ENCODE peak calls at places on chromosomes 11 and 22, in nine cellular contexts. K, E, F, Y, V, A, T, L and B are unnamed samples.

GRCh38 chr22:45120931-45121330 is 42.8 kb upstream of the NUP50 start:
- DNase-seq in T (no peak), E (no peak), Y (peak; percentile 54), K (no peak), L (peak; percentile 72), F (no peak), A (no peak), V (no peak), B (no peak)

GRCh38 chr11:68549789-68550484 is 89.4 kb downstream of the PPP6R3 start:
- DNase-seq in A (no peak), V (no peak), T (no peak), Y (no peak), E (no peak), K (no peak), L (no peak), F (peak; percentile 55), B (no peak)

GRCh38 chr11:9703280-9703679 is 39.4 kb downstream of the SWAP70 start:
- DNase-seq in F (no peak), A (no peak), K (no peak), L (no peak), T (no peak), Y (no peak), V (no peak), E (peak; percentile 48), B (no peak)

GRCh38 chr22:44292007-44292370 is 20.8 kb downstream of the SHISAL1 start:
- DNase-seq in Y (no peak), V (no peak), T (no peak), L (peak; percentile 23), A (no peak), K (no peak), E (peak; percentile 80), F (no peak), B (no peak)

GRCh38 chr11:68690671-68691401 is 6.5 kb downstream of the GAL start:
- DNase-seq in K (no peak), T (no peak), L (peak; percentile 12), F (peak; percentile 16), Y (no peak), E (no peak), A (no peak), V (no peak), B (no peak)

GRCh38 chr22:30459206-30460052 is 12.4 kb downstream of the SEC14L3 start:
- DNase-seq in L (peak; percentile 20), A (no peak), F (peak; percentile 32), K (peak; percentile 25), T (no peak), V (no peak), E (no peak), Y (peak; percentile 26), B (no peak)

GRCh38 chr22:41096391-41096790 is 4.0 kb downstream of the EP300 start:
- DNase-seq in L (no peak), T (no peak), A (no peak), F (no peak), Y (no peak), K (no peak), V (no peak), E (no peak), B (no peak)

GRCh38 chr11:10293423-10294288 is at the start of gene SBF2:
- DNase-seq in L (peak; percentile 95), Y (peak; percentile 96), A (peak; percentile 96), V (peak; percentile 93), T (peak; percentile 86), E (peak; percentile 92), K (peak; percentile 95), F (peak; percentile 97), B (peak; percentile 96)

GRCh38 chr11:29018631-29019030 is 910.4 kb downstream of the METTL15 start:
- DNase-seq in T (no peak), F (peak; percentile 87), E (peak; percentile 56), K (peak; percentile 92), A (no peak), Y (peak; percentile 89), V (no peak), L (peak; percentile 77), B (no peak)

GRCh38 chr22:23222875-23223565 is 42.7 kb downstream of the BCR start:
- DNase-seq in T (no peak), V (no peak), E (no peak), A (no peak), Y (no peak), F (no peak), L (no peak), K (no peak), B (no peak)

GRCh38 chr11:47987781-47988180 is 7.4 kb downstream of the PTPRJ start:
- DNase-seq in L (no peak), K (no peak), T (no peak), E (no peak), A (no peak), V (no peak), F (no peak), Y (no peak), B (no peak)

GRCh38 chr22:28887725-28888459 is 4.5 kb downstream of the ZNRF3 start:
- DNase-seq in K (no peak), Y (no peak), L (no peak), V (no peak), A (no peak), E (no peak), F (no peak), T (no peak), B (no peak)

GRCh38 chr22:39209756-39210155 is 35.0 kb downstream of the PDGFB start:
- DNase-seq in T (no peak), L (no peak), E (no peak), Y (no peak), A (peak; percentile 68), V (no peak), F (no peak), K (no peak), B (peak; percentile 41)

GRCh38 chr11:66880484-66881211 is 23.8 kb downstream of the LRFN4 start:
- DNase-seq in F (no peak), T (no peak), K (no peak), L (no peak), A (no peak), V (no peak), Y (peak; percentile 22), E (peak; percentile 50), B (no peak)

DNA sequence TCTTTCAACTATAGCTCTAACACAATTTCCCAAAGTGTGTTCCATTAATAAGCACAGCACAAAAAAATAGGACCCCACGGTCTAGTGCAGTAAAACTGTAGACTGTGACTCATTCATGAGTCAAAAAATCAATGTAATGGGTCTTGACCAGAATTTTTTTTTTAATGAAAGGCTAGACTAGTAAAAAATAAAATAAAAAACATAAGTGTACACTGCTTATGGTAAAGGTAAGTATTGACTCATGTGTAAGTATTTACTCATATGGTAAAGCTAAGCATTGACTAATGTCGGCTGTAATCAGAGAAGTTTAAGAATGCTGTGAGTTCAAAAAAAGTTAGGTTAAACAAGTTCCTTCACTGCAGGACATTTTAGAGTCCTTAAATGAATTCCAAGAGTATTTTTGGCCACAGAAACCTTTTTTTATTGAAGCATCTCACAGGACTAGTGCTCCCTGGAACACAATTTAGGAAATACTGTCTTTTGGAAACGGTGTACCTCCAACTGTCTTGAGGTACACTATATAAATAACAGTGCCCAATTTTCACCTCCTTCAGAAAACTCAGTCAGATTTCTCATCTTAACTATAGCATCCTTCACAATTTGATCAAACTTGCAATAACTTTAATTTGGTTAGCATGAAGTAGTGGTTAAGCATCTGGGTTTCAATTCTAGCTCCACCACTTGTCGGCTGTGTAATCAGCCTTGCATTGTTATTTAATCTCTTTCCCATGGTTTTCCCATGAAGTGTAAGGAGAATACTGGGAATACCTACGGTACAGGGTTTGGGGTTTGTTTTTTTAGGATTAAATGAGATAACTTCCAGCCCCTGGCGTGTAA is 2.1 kb downstream of the CCDC73 start:
- DNase-seq in K (no peak), F (no peak), A (no peak), V (no peak), Y (no peak), L (no peak), T (no peak), E (no peak), B (no peak)
- H3K4me3 ChIP-seq in K (no peak overlapping the region), F (peak overlapping the region; percentile 65), A (no peak overlapping the region), V (no peak overlapping the region), Y (no peak overlapping the region), L (no peak overlapping the region), T (peak overlapping the region; percentile 22), E (no peak overlapping the region), B (no peak overlapping the region)

GRCh38 chr11:40647290-40647689 is 812.2 kb downstream of the LRRC4C start:
- DNase-seq in V (no peak), Y (no peak), E (no peak), T (no peak), F (no peak), K (no peak), A (no peak), L (no peak), B (no peak)
- H3K4me3 ChIP-seq in V (no peak overlapping the region), Y (no peak overlapping the region), E (no peak overlapping the region), T (no peak overlapping the region), F (no peak overlapping the region), K (no peak overlapping the region), A (no peak overlapping the region), L (no peak overlapping the region), B (no peak overlapping the region)

GRCh38 chr11:829116-829945 is 1.6 kb downstream of the CRACR2B start:
- DNase-seq in T (peak; percentile 56), K (no peak), L (no peak), V (peak; percentile 62), E (peak; percentile 42), F (no peak), A (no peak), Y (no peak), B (peak; percentile 90)
- H3K4me3 ChIP-seq in T (peak overlapping the region; percentile 73), K (peak overlapping the region; percentile 18), L (peak overlapping the region; percentile 46), V (no peak overlapping the region), E (no peak overlapping the region), F (peak overlapping the region; percentile 54), A (no peak overlapping the region), Y (no peak overlapping the region), B (peak overlapping the region; percentile 56)

GRCh38 chr11:113880966-113881365 is 5.6 kb upstream of the USP28 start:
- DNase-seq in V (no peak), Y (no peak), E (no peak), T (no peak), A (no peak), K (no peak), L (no peak), F (no peak), B (no peak)

GRCh38 chr11:113884361-113884836 is 9.0 kb upstream of the USP28 start:
- DNase-seq in T (no peak), A (peak; percentile 60), Y (peak; percentile 44), E (peak; percentile 93), F (peak; percentile 45), L (peak; percentile 47), V (no peak), K (peak; percentile 55), B (no peak)

GRCh38 chr11:113877673-113878060 is 2.3 kb upstream of the USP28 start:
- DNase-seq in Y (no peak), E (no peak), F (no peak), T (no peak), A (peak; percentile 32), V (no peak), L (no peak), K (no peak), B (no peak)

GRCh38 chr11:113885897-113886296 is 10.5 kb upstream of the USP28 start:
- DNase-seq in F (no peak), K (no peak), A (peak; percentile 10), V (no peak), E (peak; percentile 73), L (no peak), Y (no peak), T (no peak), B (no peak)

DNA sequence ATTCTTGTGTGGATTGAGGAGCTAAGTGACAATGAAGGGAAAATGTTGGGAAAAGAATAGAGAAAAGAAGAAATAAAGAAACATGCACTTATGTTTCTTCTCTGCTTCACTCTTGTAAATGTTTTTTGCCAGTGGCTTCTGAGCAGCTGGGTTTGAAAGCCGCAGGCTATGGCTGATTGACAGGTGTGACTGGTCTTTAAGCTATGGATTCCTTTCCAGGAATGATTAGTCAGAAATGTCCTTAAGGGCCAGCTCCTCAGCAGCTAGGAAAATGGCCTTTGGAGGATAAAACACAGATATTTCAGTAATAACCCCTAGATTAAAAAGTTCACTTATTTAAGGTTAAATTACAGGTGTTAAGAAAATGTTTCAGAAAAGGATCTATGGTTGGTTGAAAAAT is 6.5 kb upstream of the USP28 start:
- DNase-seq in A (peak; percentile 53), V (no peak), E (no peak), F (no peak), L (no peak), Y (no peak), K (no peak), T (no peak), B (no peak)
- H3K4me3 ChIP-seq in A (no peak overlapping the region), V (no peak overlapping the region), E (no peak overlapping the region), F (no peak overlapping the region), L (no peak overlapping the region), Y (no peak overlapping the region), K (no peak overlapping the region), T (no peak overlapping the region), B (no peak overlapping the region)